ENCODE peak calls at places on chromosomes 13 and 19, in four cellular contexts. H, R, Z and O are unnamed samples.

GRCh38 chr19:5090780-5091575 is 122.1 kb downstream of the KDM4B start:
- DNase-seq in H (no peak), R (no peak), Z (no peak), O (no peak)

GRCh38 chr13:35512271-35512920 is 35.9 kb upstream of the MAB21L1 start:
- DNase-seq in R (no peak), H (no peak), Z (no peak), O (no peak)

GRCh38 chr13:114013336-114013735 is 39.5 kb upstream of the C13orf46 start:
- DNase-seq in R (no peak), Z (no peak), H (no peak), O (no peak)

GRCh38 chr13:45928843-45929242 is 77.3 kb upstream of the SIAH3 start:
- DNase-seq in Z (no peak), H (no peak), R (no peak), O (no peak)

GRCh38 chr19:28472111-28472510 is 740.8 kb downstream of the UQCRFS1 start:
- DNase-seq in Z (no peak), R (no peak), H (no peak), O (no peak)

GRCh38 chr13:101858869-101859268 is 406.4 kb downstream of the ITGBL1 start:
- DNase-seq in R (no peak), H (no peak), Z (no peak), O (no peak)

GRCh38 chr13:104431895-104432294 is 1365.7 kb upstream of the SLC10A2 start:
- DNase-seq in R (no peak), H (no peak), Z (no peak), O (no peak)

GRCh38 chr19:4267901-4268815 is 10.9 kb upstream of the SHD start:
- DNase-seq in H (no peak), Z (no peak), R (no peak), O (no peak)

GRCh38 chr13:75896271-75896670 is 260.1 kb downstream of the LMO7 start:
- DNase-seq in H (no peak), Z (no peak), R (no peak), O (no peak)

GRCh38 chr19:12985049-12985776 is 10.1 kb upstream of the NFIX start:
- DNase-seq in R (peak; percentile 82), H (no peak), Z (no peak), O (no peak)

GRCh38 chr19:8046569-8047165 is 5.9 kb upstream of the CCL25 start:
- DNase-seq in R (no peak), Z (no peak), H (no peak), O (no peak)

GRCh38 chr19:44608391-44608821 is 5.0 kb upstream of the IGSF23 start:
- DNase-seq in Z (no peak), R (no peak), H (no peak), O (no peak)

GRCh38 chr13:33090755-33091454 is 74.7 kb downstream of the KL start:
- DNase-seq in H (no peak), R (no peak), Z (no peak), O (no peak)

GRCh38 chr19:3783660-3784584 is 2.3 kb downstream of the MATK start:
- DNase-seq in H (no peak), Z (no peak), R (no peak), O (no peak)

GRCh38 chr19:39237200-39238184 is 7.3 kb downstream of the IFNL3 start:
- DNase-seq in R (peak; percentile 92), Z (no peak), H (peak; percentile 14), O (no peak)

GRCh38 chr13:20151016-20151415 is 9.8 kb downstream of the GJA3 start:
- DNase-seq in Z (no peak), H (no peak), R (no peak), O (no peak)

GRCh38 chr13:40445557-40445990 is 220.9 kb downstream of the FOXO1 start:
- DNase-seq in H (no peak), Z (no peak), R (no peak), O (no peak)

GRCh38 chr19:6712692-6713670 is 7.5 kb downstream of the C3 start:
- DNase-seq in R (no peak), H (no peak), Z (no peak), O (no peak)

GRCh38 chr19:28582344-28582743 is 630.6 kb downstream of the UQCRFS1 start:
- DNase-seq in Z (no peak), R (no peak), H (no peak), O (no peak)

GRCh38 chr13:109795021-109795420 is 8.6 kb upstream of the IRS2 start:
- DNase-seq in Z (no peak), H (no peak), R (no peak), O (no peak)

GRCh38 chr13:99132295-99132835 is 68.3 kb upstream of the UBAC2 start:
- DNase-seq in R (no peak), Z (no peak), H (no peak), O (no peak)

GRCh38 chr19:57321746-57322145 is 1.5 kb downstream of the ZNF543 start:
- DNase-seq in H (no peak), R (no peak), Z (no peak), O (no peak)

GRCh38 chr19:35986664-35987570 is 8.1 kb upstream of the SDHAF1 start:
- DNase-seq in Z (no peak), H (no peak), R (peak; percentile 49), O (no peak)

GRCh38 chr13:48233886-48234488 is 981 bp downstream of the ITM2B start:
- DNase-seq in R (no peak), Z (no peak), H (no peak), O (no peak)

GRCh38 chr13:48429036-48429435 is 16.1 kb upstream of the LPAR6 start:
- DNase-seq in R (no peak), H (no peak), Z (no peak), O (no peak)

GRCh38 chr19:47381121-47381520 is 32.0 kb downstream of the DHX34 start:
- DNase-seq in H (no peak), Z (no peak), R (no peak), O (no peak)

GRCh38 chr13:63680704-63681103 is 2265.1 kb upstream of the PCDH20 start:
- DNase-seq in Z (no peak), H (no peak), R (no peak), O (no peak)

GRCh38 chr13:75818181-75819110 is 182.3 kb downstream of the LMO7 start:
- DNase-seq in Z (no peak), R (no peak), H (no peak), O (no peak)

GRCh38 chr19:751501-752341 is 809 bp downstream of the MISP start:
- DNase-seq in Z (no peak), H (no peak), R (peak; percentile 75), O (no peak)

GRCh38 chr19:10603084-10603872 is 16.2 kb upstream of the AP1M2 start:
- DNase-seq in H (peak; percentile 71), R (no peak), Z (peak; percentile 75), O (peak; percentile 66)

GRCh38 chr13:99977912-99978780 is 3.4 kb upstream of the ZIC2 start:
- DNase-seq in Z (no peak), H (no peak), R (no peak), O (no peak)

GRCh38 chr19:31334101-31334848 is 15.0 kb downstream of the TSHZ3 start:
- DNase-seq in Z (no peak), R (no peak), H (no peak), O (no peak)

GRCh38 chr13:31267126-31267784 is 67.5 kb downstream of the B3GLCT start:
- DNase-seq in H (no peak), Z (no peak), R (no peak), O (no peak)

GRCh38 chr19:58569943-58570670 is 3.0 kb downstream of the MZF1 start:
- DNase-seq in Z (no peak), H (no peak), R (no peak), O (no peak)